ENCODE peak calls at places on chromosomes 3 and 15, in four cellular contexts. C is PC-3, Q is HTR-8/SVneo, E is Panc1. H is an unnamed sample.

GRCh38 chr3:158785972-158786371 is 15.9 kb upstream of the MFSD1 start:
- DNase-seq in Q (no peak), E (no peak), C (no peak), H (no peak)

GRCh38 chr15:34620814-34621213 is 37.4 kb upstream of the GOLGA8B start:
- DNase-seq in E (no peak), C (peak), Q (no peak), H (no peak)

GRCh38 chr3:10366681-10367101 is 45.8 kb upstream of the SEC13 start:
- DNase-seq in E (peak), C (peak), Q (peak), H (peak)

GRCh38 chr3:136576279-136577009 is 175.7 kb downstream of the STAG1 start:
- DNase-seq in Q (no peak), C (no peak), E (no peak), H (no peak)

GRCh38 chr3:49171119-49171774 is at the start of gene KLHDC8B:
- DNase-seq in E (no peak), Q (peak), C (peak), H (peak)

GRCh38 chr3:112134335-112135124 is 1.5 kb upstream of the GCSAM start:
- DNase-seq in C (peak), Q (no peak), E (no peak), H (no peak)

GRCh38 chr15:26910715-26911114 is 43.9 kb downstream of the GABRA5 start:
- DNase-seq in C (no peak), Q (no peak), E (no peak), H (no peak)

GRCh38 chr15:85149460-85150129 is 167.9 kb downstream of the PDE8A start:
- DNase-seq in E (no peak), Q (no peak), C (no peak), H (no peak)

GRCh38 chr15:47803767-47804166 is 86.5 kb downstream of the SEMA6D start:
- DNase-seq in E (no peak), Q (no peak), C (no peak), H (peak)

GRCh38 chr15:39582977-39583585 is 2.2 kb downstream of the THBS1 start:
- DNase-seq in E (no peak), C (no peak), Q (no peak), H (no peak)

GRCh38 chr3:47643092-47643491 is 64.4 kb upstream of the CSPG5 start:
- DNase-seq in E (no peak), C (no peak), Q (no peak), H (no peak)

GRCh38 chr3:65861718-65862117 is 177.0 kb downstream of the MAGI1 start:
- DNase-seq in Q (no peak), C (no peak), E (no peak), H (no peak)

GRCh38 chr3:139762307-139762706 is 84.5 kb upstream of the NMNAT3 start:
- DNase-seq in E (no peak), Q (no peak), C (no peak), H (no peak)

GRCh38 chr3:111227216-111227615 is 155.6 kb downstream of the NECTIN3 start:
- DNase-seq in C (peak), Q (no peak), E (no peak), H (peak)

GRCh38 chr15:89433686-89434085 is 62.7 kb downstream of the RHCG start:
- DNase-seq in E (no peak), C (no peak), Q (no peak), H (no peak)

H was measured in GM23248.